ENCODE peak calls at places on chromosomes 11 and 22, in four cellular contexts. M is Caki2; P is fibroblast of pulmonary artery; X is stimulated activated CD8-positive, alpha-beta memory T cell treated with anti-CD3 and anti-CD28 coated beads, Interleukin-2, amount 100 ng/mL, for 1 hour. V is an unnamed sample.

GRCh38 chr11:75276696-75277095 is 36.1 kb downstream of the TPBGL start:
- DNase-seq in P (no peak), X (no peak), M (no peak), V (peak)

GRCh38 chr22:36606114-36606513 is 77.1 kb upstream of the EIF3D start:
- DNase-seq in M (no peak), P (no peak), X (no peak), V (peak)

GRCh38 chr11:64058494-64058893 is 22.8 kb downstream of the FLRT1 start:
- DNase-seq in X (no peak), P (no peak), M (no peak), V (no peak)

GRCh38 chr11:11413776-11414175 is 60.7 kb upstream of the CSNK2A3 start:
- DNase-seq in M (no peak), P (no peak), X (no peak), V (no peak)

GRCh38 chr11:115056514-115056913 is 378.2 kb downstream of the NXPE2 start:
- DNase-seq in P (no peak), M (no peak), X (no peak), V (no peak)

GRCh38 chr22:49008682-49009235 is 818.9 kb downstream of the BRD1 start:
- DNase-seq in P (no peak), X (no peak), M (no peak), V (peak)

GRCh38 chr11:72238492-72239295 is 5.3 kb downstream of the PHOX2A start:
- DNase-seq in X (no peak), P (no peak), M (no peak), V (peak)

GRCh38 chr11:19561011-19561410 is 151.6 kb upstream of the NAV2 start:
- DNase-seq in X (no peak), M (no peak), P (peak), V (no peak)

GRCh38 chr11:111777094-111778046 is 11.2 kb upstream of the PPP2R1B start:
- DNase-seq in M (peak), P (peak), X (no peak), V (no peak)

GRCh38 chr11:19117760-19118097 is 761 bp downstream of the ZDHHC13 start:
- DNase-seq in P (peak), M (no peak), X (no peak), V (no peak)

GRCh38 chr11:87926250-87926970 is 248.8 kb downstream of the RAB38 start:
- DNase-seq in P (peak), M (peak), X (no peak), V (no peak)

GRCh38 chr22:27727673-27728451 is 73.7 kb downstream of the MN1 start:
- DNase-seq in X (no peak), M (no peak), P (peak), V (no peak)

GRCh38 chr11:65476632-65477270 is 22.1 kb upstream of the MALAT1 start:
- DNase-seq in M (no peak), X (no peak), P (no peak), V (no peak)

GRCh38 chr11:64750361-64751054 is 6.6 kb upstream of the RASGRP2 start:
- DNase-seq in M (no peak), X (no peak), P (no peak), V (peak)

GRCh38 chr22:17576475-17576874 is 13.2 kb downstream of the SLC25A18 start:
- DNase-seq in M (peak), X (no peak), P (peak), V (no peak)

GRCh38 chr11:832529-833113 is at the start of gene CD151:
- DNase-seq in P (peak), X (peak), M (peak), V (peak)

GRCh38 chr11:65817815-65818680 is 15.7 kb upstream of the SNX32 start:
- DNase-seq in P (peak), X (peak), M (peak), V (peak)

GRCh38 chr11:70522613-70523311 is 124.4 kb downstream of the CTTN start:
- DNase-seq in M (no peak), P (no peak), X (no peak), V (peak)

GRCh38 chr22:49934144-49934890 is 15.9 kb downstream of the CRELD2 start:
- DNase-seq in M (peak), P (no peak), X (no peak), V (peak)

GRCh38 chr11:36455658-36456111 is 54.4 kb downstream of the TRAF6 start:
- DNase-seq in X (no peak), P (peak), M (peak), V (peak)

GRCh38 chr11:19873730-19874129 is 161.1 kb downstream of the NAV2 start:
- DNase-seq in M (no peak), P (no peak), X (no peak), V (no peak)

GRCh38 chr11:83112886-83113285 is 41.2 kb upstream of the RAB30 start:
- DNase-seq in P (no peak), X (no peak), M (no peak), V (no peak)

GRCh38 chr11:11584937-11585336 is 36.9 kb downstream of the GALNT18 start:
- DNase-seq in P (no peak), X (no peak), M (no peak), V (no peak)

GRCh38 chr22:42330953-42331525 is 60.6 kb upstream of the TCF20 start:
- DNase-seq in M (no peak), X (no peak), P (no peak), V (no peak)

GRCh38 chr11:2590951-2591754 is 108.6 kb downstream of the KCNQ1OT1 start:
- DNase-seq in X (no peak), M (no peak), P (no peak), V (peak)

GRCh38 chr11:66126064-66126463 is 56.0 kb downstream of the PACS1 start:
- DNase-seq in X (no peak), M (no peak), P (no peak), V (no peak)

GRCh38 chr11:26297179-26297970 is 34.6 kb upstream of the ANO3 start:
- DNase-seq in M (peak), P (peak), X (no peak), V (no peak)

GRCh38 chr11:839280-839623 is 3.1 kb downstream of the POLR2L start:
- DNase-seq in X (no peak), P (no peak), M (no peak), V (no peak)

GRCh38 chr11:22976146-22976545 is 115.9 kb upstream of the CCDC179 start:
- DNase-seq in P (peak), X (no peak), M (peak), V (no peak)

GRCh38 chr11:134363161-134363560 is 31.4 kb downstream of the GLB1L2 start:
- DNase-seq in X (no peak), P (no peak), M (no peak), V (peak)

GRCh38 chr11:27228891-27229290 is 134.1 kb downstream of the CCDC34 start:
- DNase-seq in P (no peak), X (no peak), M (no peak), V (no peak)

GRCh38 chr11:126459691-126460404 is 104.4 kb downstream of the ST3GAL4 start:
- DNase-seq in X (no peak), P (peak), M (no peak), V (no peak)

GRCh38 chr11:18000760-18001159 is 12.1 kb downstream of the SERGEF start:
- DNase-seq in M (no peak), X (no peak), P (no peak), V (no peak)

GRCh38 chr11:116276051-116277044 is 496.4 kb downstream of the BUD13 start:
- DNase-seq in X (peak), P (peak), M (peak), V (peak)

GRCh38 chr11:67267188-67268035 is 1.1 kb downstream of the GRK2 start:
- DNase-seq in P (no peak), M (no peak), X (no peak), V (peak)

GRCh38 chr22:17064498-17065100 is 20.2 kb upstream of the IL17RA start:
- DNase-seq in P (peak), X (no peak), M (no peak), V (no peak)

GRCh38 chr11:6315811-6316425 is 4.4 kb downstream of the CAVIN3 start:
- DNase-seq in P (peak), X (no peak), M (peak), V (peak)

GRCh38 chr11:63705526-63705925 is 24.2 kb downstream of the RTN3 start:
- DNase-seq in X (no peak), P (no peak), M (no peak), V (no peak)